ENCODE peak calls at places on chromosomes 6 and 20, in four cellular contexts. X, D, J and I are unnamed samples.

GRCh38 chr6:169700296-169700695 is 1.5 kb downstream of the WDR27 start:
- DNase-seq in D (no peak), J (no peak), X (no peak), I (no peak)

GRCh38 chr6:23990158-23990557 is 135.9 kb upstream of the NRSN1 start:
- DNase-seq in D (no peak), J (no peak), X (no peak), I (no peak)

GRCh38 chr6:148653138-148653776 is 93.6 kb upstream of the UST start:
- DNase-seq in D (no peak), J (no peak), X (peak; percentile 37), I (no peak)

GRCh38 chr20:33515569-33516216 is 25.8 kb downstream of the CBFA2T2 start:
- DNase-seq in X (no peak), J (no peak), D (peak; percentile 14), I (no peak)

GRCh38 chr6:45436544-45437440 is 59.1 kb upstream of the SUPT3H start:
- DNase-seq in D (no peak), J (no peak), X (no peak), I (peak; percentile 51)

GRCh38 chr6:87088076-87088475 is 6.8 kb downstream of the CGA start:
- DNase-seq in X (no peak), J (no peak), D (no peak), I (no peak)

GRCh38 chr6:30752164-30752927 is 8.0 kb upstream of the IER3 start:
- DNase-seq in J (peak; percentile 82), X (no peak), D (peak; percentile 100), I (no peak)

GRCh38 chr6:170444056-170444505 is 109.0 kb downstream of the PSMB1 start:
- DNase-seq in D (no peak), J (peak; percentile 75), X (no peak), I (no peak)

GRCh38 chr20:24382330-24382729 is 87.1 kb upstream of the SYNDIG1 start:
- DNase-seq in X (no peak), J (no peak), D (no peak), I (no peak)

GRCh38 chr6:52325695-52326471 is 36.1 kb upstream of the PAQR8 start:
- DNase-seq in X (peak; percentile 45), J (no peak), D (no peak), I (no peak)

GRCh38 chr6:151765444-151765886 is 42.0 kb upstream of the ESR1 start:
- DNase-seq in X (peak; percentile 57), J (no peak), D (peak; percentile 50), I (peak; percentile 35)

GRCh38 chr6:32073066-32073465 is 34.9 kb downstream of the CYP21A2 start:
- DNase-seq in J (no peak), D (no peak), X (no peak), I (no peak)

GRCh38 chr20:56417911-56418310 is 5.9 kb downstream of the CASS4 start:
- DNase-seq in X (no peak), D (no peak), J (no peak), I (no peak)

GRCh38 chr6:81023007-81023582 is 729.4 kb downstream of the TENT5A start:
- DNase-seq in D (no peak), J (no peak), X (peak; percentile 6), I (no peak)

GRCh38 chr6:93679836-93680235 is 260.5 kb upstream of the EPHA7 start:
- DNase-seq in X (no peak), D (no peak), J (no peak), I (no peak)